ENCODE peak calls at places on chromosomes 12 and 14, in seven cellular contexts. O is K562, R is pancreas, Y is choroid plexus epithelial cell, K is foreskin keratinocyte, B is colonic mucosa, C is heart left ventricle. I is an unnamed sample.

GRCh38 chr12:49767333-49767732 is 26.0 kb downstream of the TMBIM6 start:
- DNase-seq in R (no peak), C (no peak), Y (no peak), K (no peak), O (no peak), B (no peak), I (no peak)

GRCh38 chr14:102827716-102828115 is 50.5 kb downstream of the TRAF3 start:
- DNase-seq in B (no peak), R (peak; percentile 64), O (no peak), C (no peak), K (no peak), Y (peak; percentile 33), I (no peak)

GRCh38 chr12:98743362-98743953 is 98.4 kb downstream of the APAF1 start:
- DNase-seq in B (no peak), Y (peak; percentile 63), C (no peak), R (no peak), K (no peak), O (peak; percentile 61), I (no peak)

GRCh38 chr12:9064815-9065606 is 50.7 kb downstream of the A2M start:
- DNase-seq in Y (peak; percentile 36), B (peak; percentile 85), K (peak; percentile 49), C (peak; percentile 87), O (no peak), R (peak; percentile 89), I (peak; percentile 92)

GRCh38 chr12:33825442-33825841 is 196.9 kb upstream of the ALG10 start:
- DNase-seq in K (peak; percentile 12), C (no peak), Y (peak; percentile 19), R (no peak), O (no peak), B (no peak), I (no peak)

GRCh38 chr14:53032161-53032803 is 81.4 kb upstream of the FERMT2 start:
- DNase-seq in C (no peak), R (no peak), K (peak; percentile 68), O (no peak), Y (peak; percentile 83), B (peak; percentile 17), I (no peak)

GRCh38 chr12:98127336-98127679 is 388.1 kb upstream of the TMPO start:
- DNase-seq in R (no peak), B (no peak), K (no peak), Y (no peak), C (no peak), O (no peak), I (no peak)

GRCh38 chr12:54650409-54650808 is 2.2 kb upstream of the DCD start:
- DNase-seq in K (peak; percentile 26), B (no peak), R (no peak), Y (no peak), C (no peak), O (no peak), I (no peak)

GRCh38 chr12:13339538-13339937 is 143.0 kb downstream of the EMP1 start:
- DNase-seq in Y (no peak), R (no peak), B (no peak), C (no peak), K (peak; percentile 100), O (no peak), I (no peak)

GRCh38 chr14:34912182-34912581 is 37.0 kb upstream of the BAZ1A start:
- DNase-seq in O (peak; percentile 15), K (no peak), C (no peak), R (no peak), Y (peak; percentile 18), B (no peak), I (no peak)

GRCh38 chr12:579450-580110 is 83.7 kb downstream of the NINJ2 start:
- DNase-seq in K (no peak), C (no peak), Y (no peak), R (no peak), B (no peak), O (no peak), I (no peak)

DNA sequence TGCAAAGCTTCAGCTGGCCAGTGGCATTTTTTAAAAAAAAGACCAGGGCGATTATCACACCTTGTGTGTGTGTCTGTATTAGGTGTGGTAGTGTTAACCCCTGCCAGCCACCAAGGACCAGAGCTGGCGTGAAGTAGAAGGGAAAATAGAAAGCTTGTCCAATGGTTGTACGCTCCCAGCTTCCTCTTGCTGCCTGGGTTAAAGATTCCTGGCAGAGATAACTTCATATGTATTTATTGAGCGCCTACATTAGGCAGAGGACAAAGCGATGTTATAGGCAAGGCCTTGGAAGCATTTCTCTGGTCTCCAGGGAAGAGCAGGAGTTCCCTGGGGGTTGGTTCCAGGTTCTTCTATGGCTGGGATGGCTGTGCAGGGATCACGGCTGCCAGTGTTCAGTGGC is 3.2 kb downstream of the JDP2 start:
- DNase-seq in R (no peak), K (no peak), C (no peak), Y (no peak), O (no peak), B (no peak), I (no peak)
- TF ChIP-seq CTCF in R (no peak), K (no peak), C (no peak), Y (no peak), O (no peak), B (no peak), I (no peak)

GRCh38 chr12:91387461-91388134 is 205.0 kb upstream of the DCN start:
- DNase-seq in O (no peak), K (no peak), R (no peak), C (no peak), B (no peak), Y (no peak), I (no peak)
- TF ChIP-seq CTCF in O (no peak), K (no peak), R (no peak), C (no peak), B (no peak), Y (no peak), I (no peak)

GRCh38 chr14:97178781-97179180 is 381.6 kb downstream of the VRK1 start:
- DNase-seq in O (no peak), C (no peak), K (no peak), Y (no peak), R (no peak), B (no peak), I (no peak)

GRCh38 chr14:97177635-97178034 is 380.5 kb downstream of the VRK1 start:
- DNase-seq in R (no peak), C (no peak), Y (no peak), O (no peak), K (no peak), B (no peak), I (no peak)

GRCh38 chr14:97177016-97177415 is 379.8 kb downstream of the VRK1 start:
- DNase-seq in O (peak; percentile 13), Y (no peak), R (no peak), K (peak; percentile 49), B (no peak), C (no peak), I (no peak)

GRCh38 chr14:97179573-97179972 is 382.4 kb downstream of the VRK1 start:
- DNase-seq in B (no peak), R (no peak), Y (no peak), C (no peak), O (no peak), K (no peak), I (no peak)

GRCh38 chr14:97180304-97181200 is 383.4 kb downstream of the VRK1 start:
- DNase-seq in C (no peak), K (peak; percentile 72), Y (no peak), R (no peak), O (peak; percentile 38), B (no peak), I (no peak)
- TF ChIP-seq CTCF in C (no peak), K (peak; percentile 65), Y (no peak), R (no peak), O (peak; percentile 16), B (no peak), I (no peak)

GRCh38 chr14:79641371-79641770 is 569.9 kb downstream of the DIO2 start:
- DNase-seq in Y (no peak), B (no peak), O (no peak), K (no peak), C (no peak), R (no peak), I (no peak)

GRCh38 chr14:79638647-79639266 is 572.5 kb downstream of the DIO2 start:
- DNase-seq in C (no peak), K (no peak), R (no peak), Y (no peak), B (no peak), O (no peak), I (no peak)

GRCh38 chr14:79643132-79643531 is 568.2 kb downstream of the DIO2 start:
- DNase-seq in Y (no peak), O (no peak), B (no peak), R (no peak), C (no peak), K (no peak), I (no peak)

DNA sequence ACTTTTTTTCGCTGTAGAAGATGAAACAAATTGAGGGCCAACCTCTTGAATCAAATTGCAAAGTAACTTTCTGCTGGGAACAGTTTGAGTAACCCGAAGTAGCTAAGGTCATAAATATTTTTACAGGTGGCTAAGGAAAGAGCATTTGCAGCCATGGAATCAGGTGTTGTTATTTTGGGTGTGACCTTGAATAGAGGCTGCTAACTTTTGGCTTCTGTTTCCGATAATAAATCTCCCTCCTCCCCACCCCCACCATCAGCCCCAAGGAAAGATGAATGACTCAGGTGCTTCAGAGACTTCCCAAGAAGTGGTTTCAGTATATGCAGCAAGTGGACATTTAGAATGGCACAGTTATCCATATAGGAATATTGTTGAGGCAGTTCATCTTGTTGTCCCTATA is 571.7 kb downstream of the DIO2 start:
- DNase-seq in B (no peak), C (no peak), K (no peak), Y (no peak), R (no peak), O (no peak), I (no peak)
- TF ChIP-seq CTCF in B (no peak), C (no peak), K (no peak), Y (no peak), R (no peak), O (no peak), I (no peak)

GRCh38 chr12:108302034-108302433 is 37.1 kb downstream of the CMKLR1 start:
- DNase-seq in Y (no peak), R (no peak), C (no peak), O (no peak), K (no peak), B (no peak), I (no peak)

GRCh38 chr12:108304633-108305032 is 34.5 kb downstream of the CMKLR1 start:
- DNase-seq in B (no peak), O (no peak), C (no peak), Y (no peak), K (no peak), R (no peak), I (no peak)

GRCh38 chr12:108299980-108300696 is 39.0 kb downstream of the CMKLR1 start:
- DNase-seq in B (no peak), K (no peak), R (peak; percentile 14), O (no peak), C (no peak), Y (no peak), I (no peak)

GRCh38 chr12:108301346-108301745 is 37.8 kb downstream of the CMKLR1 start:
- DNase-seq in C (no peak), R (no peak), K (no peak), Y (no peak), O (no peak), B (no peak), I (no peak)

GRCh38 chr12:108302471-108303311 is 36.4 kb downstream of the CMKLR1 start:
- DNase-seq in K (no peak), C (peak; percentile 85), O (no peak), B (peak; percentile 35), Y (peak; percentile 63), R (no peak), I (peak; percentile 69)
- TF ChIP-seq CTCF in K (no peak), C (no peak), O (peak; percentile 35), B (no peak), Y (peak; percentile 17), R (no peak), I (peak; percentile 16)

I was measured in left lung.